ENCODE peak calls at places on chromosomes 6 and 20, in five cellular contexts. J, U, S, H and P are unnamed samples.

GRCh38 chr20:35226775-35227681 is 538 bp downstream of the MMP24 start:
- DNase-seq in S (peak), U (no peak), H (peak), J (peak), P (no peak)

GRCh38 chr6:137200288-137200687 is 18.9 kb downstream of the IFNGR1 start:
- DNase-seq in S (no peak), J (no peak), H (no peak), U (no peak), P (no peak)

GRCh38 chr6:170459451-170459850 is 93.7 kb downstream of the PSMB1 start:
- DNase-seq in J (no peak), S (peak), U (no peak), H (no peak), P (no peak)

GRCh38 chr6:107977283-107977682 is 19.3 kb upstream of the SEC63 start:
- DNase-seq in U (no peak), J (no peak), H (peak), S (peak), P (no peak)

GRCh38 chr6:53628354-53629119 is 37.0 kb downstream of the KLHL31 start:
- DNase-seq in J (no peak), S (peak), H (no peak), U (no peak), P (no peak)

GRCh38 chr20:40307937-40308478 is 381.0 kb downstream of the MAFB start:
- DNase-seq in U (no peak), J (no peak), S (no peak), H (no peak), P (no peak)

GRCh38 chr6:125009578-125009977 is 47.3 kb downstream of the RNF217 start:
- DNase-seq in J (no peak), S (peak), U (no peak), H (no peak), P (no peak)

GRCh38 chr20:24662756-24663399 is 193.4 kb downstream of the SYNDIG1 start:
- DNase-seq in H (no peak), S (peak), U (no peak), J (no peak), P (no peak)

GRCh38 chr6:422423-423061 is 31.0 kb downstream of the IRF4 start:
- DNase-seq in J (no peak), U (no peak), S (peak), H (peak), P (no peak)

GRCh38 chr20:12466915-12467314 is 541.9 kb upstream of the SPTLC3 start:
- DNase-seq in J (no peak), U (no peak), S (no peak), H (peak), P (no peak)

GRCh38 chr6:113220832-113221231 is 636.3 kb upstream of the MARCKS start:
- DNase-seq in H (no peak), S (no peak), U (no peak), J (no peak), P (no peak)

GRCh38 chr6:11921017-11921438 is 91.1 kb upstream of the HIVEP1 start:
- DNase-seq in J (peak), H (peak), S (peak), U (no peak), P (peak)

GRCh38 chr20:17617868-17618672 is 48.2 kb downstream of the DSTN start:
- DNase-seq in U (no peak), J (peak), S (no peak), H (no peak), P (peak)

GRCh38 chr6:42915737-42916136 is at the start of gene PTCRA:
- DNase-seq in J (no peak), H (no peak), U (no peak), S (no peak), P (no peak)

GRCh38 chr20:16098890-16099639 is 474.2 kb downstream of the KIF16B start:
- DNase-seq in H (peak), S (no peak), J (no peak), U (no peak), P (no peak)

GRCh38 chr6:134491473-134491872 is 173.6 kb upstream of the SGK1 start:
- DNase-seq in S (peak), U (no peak), J (no peak), H (no peak), P (no peak)

GRCh38 chr6:161003336-161003735 is 11.8 kb downstream of the MAP3K4 start:
- DNase-seq in U (no peak), H (no peak), J (no peak), S (peak), P (no peak)

GRCh38 chr6:815348-815738 is 122.4 kb upstream of the EXOC2 start:
- DNase-seq in H (peak), S (no peak), J (no peak), U (no peak), P (no peak)

GRCh38 chr6:132764370-132764769 is 6.7 kb upstream of the VNN2 start:
- DNase-seq in S (peak), J (no peak), H (peak), U (no peak), P (no peak)

GRCh38 chr6:119209452-119210205 is 131.2 kb upstream of the FAM184A start:
- DNase-seq in U (no peak), H (no peak), S (peak), J (no peak), P (no peak)

GRCh38 chr6:123288649-123289048 is 292.6 kb downstream of the CLVS2 start:
- DNase-seq in H (no peak), S (no peak), U (no peak), J (no peak), P (no peak)

GRCh38 chr6:95364016-95364604 is 213.2 kb upstream of the MANEA start:
- DNase-seq in J (no peak), S (peak), H (peak), U (no peak), P (no peak)

GRCh38 chr20:7627734-7628663 is 312.3 kb downstream of the HAO1 start:
- DNase-seq in S (peak), J (no peak), U (no peak), H (no peak), P (no peak)

GRCh38 chr6:42326248-42326647 is 108.6 kb upstream of the MRPS10 start:
- DNase-seq in S (no peak), H (no peak), J (no peak), U (no peak), P (no peak)

GRCh38 chr6:164502838-164503237 is 806.6 kb downstream of the C6orf118 start:
- DNase-seq in U (no peak), S (no peak), H (no peak), J (no peak), P (no peak)

GRCh38 chr6:85945454-85946185 is 302.9 kb upstream of the SYNCRIP start:
- DNase-seq in J (no peak), U (no peak), H (no peak), S (no peak), P (no peak)

GRCh38 chr6:35084511-35085203 is 56.5 kb downstream of the TCP11 start:
- DNase-seq in S (no peak), J (no peak), U (no peak), H (no peak), P (peak)

GRCh38 chr6:51077967-51078518 is 259.4 kb downstream of the TFAP2B start:
- DNase-seq in J (no peak), S (no peak), H (peak), U (no peak), P (no peak)

GRCh38 chr6:21924002-21924401 is 330.5 kb downstream of the SOX4 start:
- DNase-seq in J (no peak), U (no peak), S (no peak), H (peak), P (no peak)

GRCh38 chr20:35151739-35152138 is 4.6 kb upstream of the EDEM2 start:
- DNase-seq in S (peak), H (no peak), U (no peak), J (peak), P (no peak)

GRCh38 chr6:43604174-43604573 is 24.9 kb downstream of the GTPBP2 start:
- DNase-seq in U (no peak), S (peak), J (no peak), H (no peak), P (no peak)

GRCh38 chr6:158836625-158837311 is 17.6 kb upstream of the EZR start:
- DNase-seq in U (no peak), H (no peak), S (no peak), J (no peak), P (no peak)

GRCh38 chr20:51890003-51890402 is 87.7 kb upstream of the SALL4 start:
- DNase-seq in S (no peak), U (no peak), J (no peak), H (no peak), P (no peak)
- H3K4me3 ChIP-seq in S (no peak), U (no peak), J (no peak), H (no peak), P (no peak)

GRCh38 chr6:89281779-89282246 is 33.3 kb downstream of the GABRR2 start:
- DNase-seq in J (no peak), H (peak), U (no peak), S (peak), P (no peak)
- H3K4me3 ChIP-seq in J (no peak), H (no peak), U (no peak), S (no peak), P (no peak)

DNA sequence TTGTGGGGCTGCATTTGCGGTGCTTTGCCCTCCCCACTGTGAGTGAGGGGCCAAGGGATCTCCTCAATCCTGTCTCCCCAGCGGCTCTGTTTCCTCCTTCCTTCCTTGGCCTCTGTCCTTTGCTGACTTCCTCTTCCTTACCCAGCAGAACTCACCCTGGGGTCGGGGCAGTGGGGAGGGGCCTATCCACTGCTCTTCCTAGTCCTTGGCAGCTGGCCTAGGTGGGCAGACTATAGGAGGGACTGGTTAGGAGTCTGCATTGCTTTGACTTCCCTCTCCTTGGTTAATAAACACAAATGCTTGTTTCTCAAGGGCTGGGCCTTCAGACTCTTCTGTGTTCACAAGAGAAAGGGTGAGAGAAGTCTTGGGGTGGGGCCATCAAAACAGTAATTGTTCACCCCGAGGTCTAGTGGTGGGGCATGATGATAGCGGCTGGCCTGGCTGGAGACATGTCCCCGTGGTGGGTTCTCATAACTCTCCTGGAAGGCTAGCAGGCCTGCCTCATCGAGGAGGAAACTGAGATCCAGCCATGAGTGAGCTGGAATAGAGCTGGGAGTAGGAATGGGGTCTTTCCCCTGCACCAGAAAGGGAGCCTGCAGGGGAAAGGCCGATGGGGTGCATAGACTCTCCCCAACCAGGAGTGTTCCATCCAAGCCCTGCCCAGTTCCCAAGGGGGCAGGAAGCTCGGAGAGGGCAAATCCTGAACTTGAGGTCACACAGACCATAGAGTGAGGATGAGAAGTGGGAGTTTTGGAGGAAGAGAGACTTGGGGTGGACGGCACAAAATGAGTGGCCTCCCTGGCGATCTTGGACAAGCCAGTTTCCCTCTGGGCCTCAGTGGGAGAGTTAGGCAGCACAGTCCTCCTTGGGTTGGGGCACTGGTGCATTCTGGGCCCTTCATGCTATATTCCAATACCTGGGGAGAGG is 12.7 kb downstream of the FAM110A start:
- DNase-seq in J (no peak), S (no peak), U (no peak), H (no peak), P (no peak)
- H3K4me3 ChIP-seq in J (no peak), S (no peak), U (peak), H (no peak), P (no peak)

GRCh38 chr6:16799279-16800193 is 38.3 kb upstream of the ATXN1 start:
- DNase-seq in H (no peak), J (no peak), S (peak), U (no peak), P (no peak)
- H3K4me3 ChIP-seq in H (no peak), J (no peak), S (no peak), U (no peak), P (no peak)

GRCh38 chr6:46903175-46903574 is 18.6 kb downstream of the ADGRF5 start:
- DNase-seq in U (no peak), S (no peak), J (peak), H (peak), P (no peak)
- H3K4me3 ChIP-seq in U (no peak), S (no peak), J (no peak), H (no peak), P (no peak)

GRCh38 chr6:75334266-75335040 is 49.9 kb upstream of the TMEM30A start:
- DNase-seq in H (peak), J (no peak), S (peak), U (no peak), P (no peak)
- H3K4me3 ChIP-seq in H (no peak), J (no peak), S (no peak), U (no peak), P (no peak)

GRCh38 chr20:47502271-47502730 is 614 bp downstream of the NCOA3 start:
- DNase-seq in H (peak), J (peak), U (no peak), S (peak), P (peak)

GRCh38 chr20:47501483-47502270 is at the start of gene NCOA3:
- DNase-seq in J (peak), S (peak), U (peak), H (peak), P (peak)

GRCh38 chr20:47502801-47503239 is 1.1 kb downstream of the NCOA3 start:
- DNase-seq in U (no peak), H (peak), S (peak), J (no peak), P (no peak)

GRCh38 chr20:47501117-47501482 is 587 bp upstream of the NCOA3 start:
- DNase-seq in J (no peak), S (peak), U (no peak), H (no peak), P (no peak)

DNA sequence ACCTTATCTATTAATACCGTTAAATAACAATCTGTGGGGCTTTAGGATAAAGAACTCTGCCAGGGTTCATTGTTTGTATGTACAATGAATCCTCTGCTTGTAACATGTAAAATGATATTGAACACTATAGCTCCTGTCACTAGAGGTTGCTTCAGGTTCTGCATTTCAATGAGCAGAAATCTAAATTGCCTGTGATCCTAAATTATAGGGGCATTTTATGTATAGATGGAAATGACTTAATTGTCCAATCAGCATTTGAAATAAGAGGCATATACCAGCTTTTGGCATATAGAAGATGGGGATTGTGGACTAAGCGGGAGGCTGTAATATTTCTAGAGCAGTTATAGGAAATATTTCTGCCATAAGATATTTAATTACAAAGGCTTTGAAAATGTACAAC is 2.0 kb downstream of the NCOA3 start:
- DNase-seq in S (no peak), H (no peak), J (no peak), U (no peak), P (no peak)
- H3K4me3 ChIP-seq in S (peak), H (no peak), J (no peak), U (peak), P (peak)